ENCODE peak calls at places on chromosome 5, in six cellular contexts. M is NCI-H146, P is endothelial cell, K is amniotic stem cell, I is pancreas, T is ecto neural progenitor cell. J is an unnamed sample.
A peak's percentile ranks its signal among the peaks of the same experiment; 100 is the strongest.

GRCh38 chr5:141121563-141121962 is at the start of gene PCDHB4:
- DNase-seq in M (peak; percentile 1), P (peak; percentile 45), K (no peak), I (peak; percentile 69), T (no peak), J (no peak)

GRCh38 chr5:95697781-95698681 is 15.2 kb upstream of the SPATA9 start:
- DNase-seq in M (no peak), P (no peak), K (no peak), I (no peak), T (no peak), J (no peak)

GRCh38 chr5:163379298-163380155 is 57.9 kb upstream of the CCNG1 start:
- DNase-seq in M (no peak), P (no peak), K (peak; percentile 8), I (no peak), T (no peak), J (no peak)

GRCh38 chr5:80182802-80183645 is 72.8 kb downstream of the SERINC5 start:
- DNase-seq in M (peak; percentile 15), P (no peak), K (no peak), I (no peak), T (no peak), J (no peak)

GRCh38 chr5:165076686-165077085 is 1571.3 kb downstream of the MAT2B start:
- DNase-seq in M (no peak), P (no peak), K (no peak), I (no peak), T (no peak), J (no peak)

GRCh38 chr5:82924241-82924989 is 152.8 kb downstream of the TMEM167A start:
- DNase-seq in M (no peak), P (no peak), K (no peak), I (no peak), T (no peak), J (no peak)

GRCh38 chr5:106873558-106873957 is 797.2 kb downstream of the EFNA5 start:
- DNase-seq in M (no peak), P (no peak), K (no peak), I (no peak), T (no peak), J (no peak)

GRCh38 chr5:85049020-85049419 is 664.3 kb upstream of the EDIL3 start:
- DNase-seq in M (peak; percentile 71), P (peak; percentile 12), K (peak; percentile 77), I (no peak), T (peak; percentile 51), J (no peak)

GRCh38 chr5:56814361-56814962 is 887 bp upstream of the MAP3K1 start:
- DNase-seq in M (peak; percentile 59), P (peak; percentile 27), K (no peak), I (peak; percentile 71), T (peak; percentile 60), J (no peak)

GRCh38 chr5:128062172-128062746 is 21.3 kb upstream of the SLC12A2 start:
- DNase-seq in M (no peak), P (no peak), K (no peak), I (no peak), T (no peak), J (peak; percentile 21)

GRCh38 chr5:37738057-37738691 is 101.7 kb downstream of the GDNF start:
- DNase-seq in M (no peak), P (no peak), K (peak; percentile 73), I (no peak), T (no peak), J (peak; percentile 30)

GRCh38 chr5:179900707-179901106 is 7.0 kb downstream of the TBC1D9B start:
- DNase-seq in M (no peak), P (no peak), K (no peak), I (no peak), T (no peak), J (no peak)

GRCh38 chr5:83711982-83712601 is 8.6 kb downstream of the HAPLN1 start:
- DNase-seq in M (peak; percentile 44), P (peak; percentile 60), K (no peak), I (no peak), T (no peak), J (no peak)

GRCh38 chr5:144102361-144102760 is 68.1 kb downstream of the YIPF5 start:
- DNase-seq in M (no peak), P (no peak), K (no peak), I (no peak), T (no peak), J (no peak)

GRCh38 chr5:85545129-85545528 is 1072.6 kb upstream of the COX7C start:
- DNase-seq in M (peak; percentile 4), P (no peak), K (no peak), I (no peak), T (no peak), J (no peak)

J was measured in keratinocyte.